ENCODE peak calls at places on chromosomes 1 and 21, in eight cellular contexts. B is Karpas-422, Y is osteoblast, R is IMR-90, L is heart right ventricle, T is lower lobe of right lung, W is MM.1S, Q is mesendoderm. O is an unnamed sample.

GRCh38 chr1:156689960-156690672 is 12.9 kb upstream of the NES start:
- DNase-seq in B (no peak), Y (peak; percentile 52), R (no peak), L (no peak), T (no peak), W (no peak), Q (peak; percentile 63), O (peak; percentile 62)

GRCh38 chr21:41480086-41480690 is 27.8 kb downstream of the TMPRSS2 start:
- DNase-seq in B (no peak), Y (no peak), R (no peak), L (no peak), T (no peak), W (no peak), Q (no peak), O (no peak)

GRCh38 chr1:113146242-113147072 is 73.5 kb downstream of the LRIG2 start:
- DNase-seq in B (no peak), Y (no peak), R (peak; percentile 11), L (no peak), T (no peak), W (no peak), Q (peak; percentile 73), O (no peak)

GRCh38 chr1:228903573-228904122 is 168.4 kb downstream of the RHOU start:
- DNase-seq in B (no peak), Y (no peak), R (no peak), L (no peak), T (no peak), W (no peak), Q (no peak), O (peak; percentile 40)

GRCh38 chr1:193221641-193222040 is 35.2 kb upstream of the B3GALT2 start:
- DNase-seq in B (no peak), Y (no peak), R (no peak), L (no peak), T (no peak), W (no peak), Q (peak; percentile 23), O (no peak)

GRCh38 chr1:177163844-177164379 is 600 bp downstream of the ASTN1 start:
- DNase-seq in B (no peak), Y (peak; percentile 83), R (no peak), L (no peak), T (no peak), W (no peak), Q (no peak), O (peak; percentile 51)

GRCh38 chr1:225617956-225618355 is 35.0 kb downstream of the ENAH start:
- DNase-seq in B (no peak), Y (no peak), R (no peak), L (no peak), T (no peak), W (no peak), Q (no peak), O (no peak)

GRCh38 chr21:45162809-45163208 is 88.4 kb downstream of the ADARB1 start:
- DNase-seq in B (no peak), Y (no peak), R (no peak), L (no peak), T (no peak), W (no peak), Q (no peak), O (peak; percentile 22)

GRCh38 chr1:56686171-56686570 is 41.1 kb downstream of the PRKAA2 start:
- DNase-seq in B (no peak), Y (no peak), R (peak; percentile 66), L (no peak), T (no peak), W (no peak), Q (no peak), O (no peak)

GRCh38 chr1:156073740-156074139 is 8.5 kb downstream of the MEX3A start:
- DNase-seq in B (no peak), Y (peak; percentile 58), R (no peak), L (no peak), T (no peak), W (no peak), Q (peak; percentile 92), O (peak; percentile 92)

GRCh38 chr1:86151427-86151826 is 5.1 kb downstream of the COL24A1 start:
- DNase-seq in B (peak; percentile 15), Y (peak; percentile 86), R (peak; percentile 82), L (no peak), T (no peak), W (no peak), Q (no peak), O (no peak)

GRCh38 chr1:209318302-209319056 is 265.0 kb upstream of the CAMK1G start:
- DNase-seq in B (no peak), Y (peak; percentile 86), R (peak; percentile 35), L (no peak), T (no peak), W (no peak), Q (peak; percentile 34), O (no peak)

GRCh38 chr1:177945943-177946650 is 23.8 kb downstream of the SEC16B start:
- DNase-seq in B (peak; percentile 84), Y (no peak), R (peak; percentile 65), L (peak; percentile 34), T (no peak), W (peak; percentile 65), Q (peak; percentile 79), O (peak; percentile 93)

GRCh38 chr1:229221106-229222019 is 49.5 kb upstream of the RAB4A start:
- DNase-seq in B (no peak), Y (no peak), R (peak; percentile 36), L (no peak), T (peak; percentile 52), W (no peak), Q (no peak), O (no peak)

GRCh38 chr21:29130234-29130993 is at the start of gene MAP3K7CL:
- DNase-seq in B (no peak), Y (peak; percentile 95), R (peak; percentile 100), L (peak; percentile 61), T (no peak), W (no peak), Q (peak; percentile 45), O (no peak)

GRCh38 chr1:180773210-180773865 is 139.4 kb upstream of the KIAA1614 start:
- DNase-seq in B (no peak), Y (peak; percentile 36), R (peak; percentile 74), L (no peak), T (no peak), W (no peak), Q (peak; percentile 6), O (no peak)

GRCh38 chr1:65681101-65681500 is 111.6 kb upstream of the PDE4B start:
- DNase-seq in B (peak; percentile 16), Y (peak; percentile 74), R (peak; percentile 70), L (no peak), T (no peak), W (no peak), Q (no peak), O (no peak)

GRCh38 chr1:6462412-6463119 is 3.4 kb downstream of the TNFRSF25 start:
- DNase-seq in B (no peak), Y (peak; percentile 92), R (no peak), L (no peak), T (no peak), W (no peak), Q (no peak), O (no peak)

GRCh38 chr21:45982256-45982757 is 737 bp downstream of the COL6A1 start:
- DNase-seq in B (no peak), Y (peak; percentile 92), R (no peak), L (no peak), T (peak; percentile 42), W (no peak), Q (no peak), O (no peak)

DNA sequence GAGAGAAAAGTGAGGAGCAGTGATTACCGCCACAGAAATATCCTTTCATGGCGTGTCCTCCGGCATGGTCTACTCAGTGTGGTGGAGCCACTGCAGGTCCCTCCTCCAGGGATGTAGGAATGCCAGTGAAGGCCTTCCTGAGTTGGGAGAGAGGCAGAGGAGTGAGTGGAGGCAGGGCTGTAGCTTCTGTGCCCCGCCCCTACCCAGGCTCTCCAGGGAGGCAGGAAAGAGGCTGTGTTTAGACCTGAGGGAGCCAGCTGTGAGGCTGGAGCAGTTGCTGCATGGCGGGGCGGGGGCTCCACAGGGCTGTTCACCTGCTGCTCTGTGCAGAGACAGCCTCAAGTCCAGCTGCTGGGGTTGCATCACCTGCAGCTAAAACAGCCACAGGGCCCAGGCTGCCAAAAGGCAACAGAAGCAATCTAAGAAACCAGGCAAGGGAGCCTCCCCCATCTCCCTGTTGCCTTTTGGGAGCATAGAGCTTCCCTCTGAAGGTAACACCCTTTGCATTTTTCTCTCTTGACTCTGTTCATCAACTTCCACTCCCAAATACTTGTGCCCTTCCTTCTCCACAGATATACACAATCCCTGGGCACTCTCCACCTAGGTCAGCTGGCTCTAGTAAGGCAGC is 801 bp upstream of the ANXA9 start:
- DNase-seq in B (no peak), Y (no peak), R (no peak), L (no peak), T (peak; percentile 69), W (no peak), Q (peak; percentile 96), O (peak; percentile 95)
- H3K27ac ChIP-seq in B (no peak overlapping the region), Y (no peak overlapping the region), R (no peak overlapping the region), L (no peak overlapping the region), T (peak overlapping the region; percentile 43), W (peak overlapping the region; percentile 1), Q (peak overlapping the region; percentile 34), O (peak overlapping the region; percentile 24)

DNA sequence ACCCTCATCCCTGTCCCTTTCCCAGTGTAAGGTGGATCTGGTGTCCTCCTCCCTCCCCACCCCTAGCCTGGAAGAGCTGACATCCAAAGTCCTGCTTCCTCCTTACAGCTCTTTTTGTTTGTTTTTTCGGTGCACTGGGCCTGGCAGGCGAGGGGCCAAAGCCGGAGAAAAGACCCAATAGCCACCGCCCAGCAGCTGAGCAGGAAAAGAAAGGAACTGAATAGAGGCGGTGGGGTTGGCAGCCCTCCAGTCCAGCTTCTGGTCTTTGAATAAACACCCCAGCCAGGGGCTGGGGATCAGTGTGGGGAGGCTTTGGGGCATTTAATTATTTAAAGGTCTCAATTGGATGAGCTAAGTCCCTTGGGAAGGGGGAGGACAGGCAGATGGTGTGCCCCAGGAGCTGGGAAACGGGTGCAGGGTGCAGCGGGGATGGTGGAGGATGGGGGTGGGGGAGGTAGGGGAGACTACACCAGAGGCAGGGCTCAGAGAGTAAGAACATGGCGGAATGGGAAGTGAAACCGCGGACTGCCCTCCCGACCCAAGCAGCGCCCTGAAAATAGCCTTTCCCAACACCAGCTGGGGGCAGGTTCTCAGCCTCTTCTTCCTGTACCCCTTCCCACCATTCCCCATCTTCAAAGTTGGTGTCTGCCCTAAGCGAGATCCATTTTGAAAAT is 20.2 kb downstream of the BTG2 start:
- DNase-seq in B (peak; percentile 89), Y (no peak), R (no peak), L (peak; percentile 69), T (peak; percentile 74), W (peak; percentile 55), Q (no peak), O (no peak)
- H3K27me3 ChIP-seq in B (no peaks in the 10 kb centered on the region), Y (peaks cover 74% of the 10 kb centered on the region), R (peaks cover 57% of the 10 kb centered on the region), L (no peaks in the 10 kb centered on the region), T (no peaks in the 10 kb centered on the region), W (no peaks in the 10 kb centered on the region), Q (no peaks in the 10 kb centered on the region), O (no peaks in the 10 kb centered on the region)

DNA sequence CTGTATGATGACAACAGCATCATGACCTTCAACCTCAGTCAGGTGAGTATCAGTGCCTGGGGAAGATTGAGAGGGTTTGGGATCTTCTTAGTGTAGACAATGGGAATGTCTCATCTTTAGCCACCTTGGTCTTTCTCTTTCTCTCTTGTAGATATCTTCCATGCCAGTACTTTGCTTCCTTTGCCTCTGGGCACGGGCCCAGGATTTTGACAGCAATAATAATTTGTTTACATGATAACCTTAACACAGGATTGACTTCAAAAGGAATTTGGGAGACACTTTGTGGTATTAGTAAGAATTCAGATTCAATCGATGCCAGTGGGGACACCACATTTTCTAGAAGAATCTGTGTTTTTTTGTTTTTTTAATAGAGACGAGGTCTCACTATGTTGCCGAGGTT is 12.1 kb upstream of the PIGV start:
- DNase-seq in B (no peak), Y (no peak), R (no peak), L (no peak), T (no peak), W (no peak), Q (no peak), O (no peak)
- H3K36me3 ChIP-seq in B (peaks cover 78% of the 10 kb centered on the region), Y (peaks cover 83% of the 10 kb centered on the region), R (peaks cover 77% of the 10 kb centered on the region), L (peaks cover 11% of the 10 kb centered on the region), T (peaks cover 100% of the 10 kb centered on the region), W (peaks cover 41% of the 10 kb centered on the region), Q (peaks cover 48% of the 10 kb centered on the region), O (peaks cover 97% of the 10 kb centered on the region)

GRCh38 chr1:234899041-234899787 is 229.4 kb downstream of the TOMM20 start:
- DNase-seq in B (no peak), Y (peak; percentile 64), R (peak; percentile 72), L (peak; percentile 71), T (peak; percentile 71), W (no peak), Q (peak; percentile 48), O (peak; percentile 68)
- H3K27ac ChIP-seq in B (no peak overlapping the region), Y (peak overlapping the region; percentile 56), R (peak overlapping the region; percentile 12), L (peak overlapping the region; percentile 84), T (peak overlapping the region; percentile 78), W (no peak overlapping the region), Q (no peak overlapping the region), O (no peak overlapping the region)

O was measured in endodermal cell.